ENCODE peak calls at places on chromosome 22, in four cellular contexts. G, D, T and V are unnamed samples.

GRCh38 chr22:36991220-36991619 is 28.0 kb downstream of the TST start:
- DNase-seq in G (no peak), D (no peak), T (no peak), V (no peak)

GRCh38 chr22:30089655-30089974 is 9.4 kb downstream of the HORMAD2 start:
- DNase-seq in G (no peak), D (no peak), T (no peak), V (no peak)

GRCh38 chr22:44422742-44423370 is 75.2 kb downstream of the RTL6 start:
- DNase-seq in G (no peak), D (peak; percentile 16), T (no peak), V (no peak)

GRCh38 chr22:19663821-19664325 is 50.4 kb upstream of the SEPTIN5 start:
- DNase-seq in G (no peak), D (peak; percentile 81), T (no peak), V (peak; percentile 49)

GRCh38 chr22:40499187-40499753 is 128.9 kb downstream of the SGSM3 start:
- DNase-seq in G (peak; percentile 98), D (no peak), T (no peak), V (peak; percentile 85)

GRCh38 chr22:30586414-30586813 is 5.3 kb downstream of the PES1 start:
- DNase-seq in G (no peak), D (no peak), T (no peak), V (no peak)

GRCh38 chr22:17269607-17270261 is 50.5 kb upstream of the ADA2 start:
- DNase-seq in G (no peak), D (peak; percentile 15), T (no peak), V (no peak)

GRCh38 chr22:45548991-45549736 is 46.5 kb downstream of the FBLN1 start:
- DNase-seq in G (peak; percentile 95), D (peak; percentile 82), T (no peak), V (peak; percentile 73)

GRCh38 chr22:48639021-48639795 is 1188.5 kb downstream of the BRD1 start:
- DNase-seq in G (no peak), D (no peak), T (no peak), V (no peak)

GRCh38 chr22:35601743-35602633 is 15.1 kb downstream of the MB start:
- DNase-seq in G (peak; percentile 73), D (no peak), T (no peak), V (peak; percentile 65)

GRCh38 chr22:45692549-45692948 is 20.9 kb downstream of the ATXN10 start:
- DNase-seq in G (peak; percentile 46), D (no peak), T (no peak), V (no peak)

GRCh38 chr22:31625661-31626426 is 36.2 kb downstream of the PISD start:
- DNase-seq in G (no peak), D (peak; percentile 97), T (no peak), V (no peak)

GRCh38 chr22:31612891-31613285 is 49.1 kb downstream of the PISD start:
- DNase-seq in G (no peak), D (peak; percentile 50), T (no peak), V (no peak)

GRCh38 chr22:50009251-50009650 is 3.3 kb downstream of the IL17REL start:
- DNase-seq in G (no peak), D (peak; percentile 57), T (no peak), V (no peak)

GRCh38 chr22:33362702-33363101 is 304.5 kb upstream of the SYN3 start:
- DNase-seq in G (no peak), D (no peak), T (no peak), V (no peak)